ENCODE peak calls at places on chromosomes 6 and 20, in five cellular contexts. One of them, this sample, is unnamed.
A peak's percentile ranks its signal among the peaks of the same experiment; 100 is the strongest.

GRCh38 chr6:6376845-6377244 is 56.4 kb upstream of the F13A1 start:
- DNase-seq in left ventricle myocardium inferior: no peak
- DNase-seq in H9: no peak
- DNase-seq in testis: no peak
- DNase-seq in AG09319: no peak
- DNase-seq in this sample: no peak

GRCh38 chr6:77173472-77174074 is 289.7 kb downstream of the HTR1B start:
- DNase-seq in left ventricle myocardium inferior: no peak
- DNase-seq in H9: peak; percentile 72
- DNase-seq in testis: peak; percentile 25
- DNase-seq in AG09319: no peak
- DNase-seq in this sample: peak; percentile 81

GRCh38 chr6:126198581-126198980 is 141.3 kb upstream of the CENPW start:
- DNase-seq in left ventricle myocardium inferior: no peak
- DNase-seq in H9: no peak
- DNase-seq in testis: no peak
- DNase-seq in AG09319: no peak
- DNase-seq in this sample: no peak

GRCh38 chr6:138036955-138037592 is 70.1 kb downstream of the PERP start:
- DNase-seq in left ventricle myocardium inferior: no peak
- DNase-seq in H9: no peak
- DNase-seq in testis: no peak
- DNase-seq in AG09319: no peak
- DNase-seq in this sample: no peak

GRCh38 chr20:33192912-33193501 is 24.1 kb upstream of the BPIFA3 start:
- DNase-seq in left ventricle myocardium inferior: no peak
- DNase-seq in H9: no peak
- DNase-seq in testis: no peak
- DNase-seq in AG09319: no peak
- DNase-seq in this sample: peak; percentile 56

GRCh38 chr6:122428781-122429180 is 29.3 kb downstream of the HSF2 start:
- DNase-seq in left ventricle myocardium inferior: no peak
- DNase-seq in H9: no peak
- DNase-seq in testis: no peak
- DNase-seq in AG09319: no peak
- DNase-seq in this sample: no peak

GRCh38 chr20:5749512-5750490 is at the start of gene SHLD1:
- DNase-seq in left ventricle myocardium inferior: peak; percentile 82
- DNase-seq in H9: peak; percentile 88
- DNase-seq in testis: peak; percentile 91
- DNase-seq in AG09319: peak; percentile 70
- DNase-seq in this sample: peak; percentile 93

GRCh38 chr20:57380081-57380750 is 11.0 kb upstream of the RBM38 start:
- DNase-seq in left ventricle myocardium inferior: no peak
- DNase-seq in H9: no peak
- DNase-seq in testis: no peak
- DNase-seq in AG09319: no peak
- DNase-seq in this sample: no peak

GRCh38 chr6:121711472-121711871 is 276.0 kb downstream of the GJA1 start:
- DNase-seq in left ventricle myocardium inferior: no peak
- DNase-seq in H9: no peak
- DNase-seq in testis: no peak
- DNase-seq in AG09319: no peak
- DNase-seq in this sample: no peak

GRCh38 chr6:163635731-163636344 is 221.3 kb downstream of the QKI start:
- DNase-seq in left ventricle myocardium inferior: no peak
- DNase-seq in H9: no peak
- DNase-seq in testis: no peak
- DNase-seq in AG09319: no peak
- DNase-seq in this sample: no peak

GRCh38 chr6:133187114-133187513 is 54.0 kb upstream of the EYA4 start:
- DNase-seq in left ventricle myocardium inferior: no peak
- DNase-seq in H9: no peak
- DNase-seq in testis: no peak
- DNase-seq in AG09319: no peak
- DNase-seq in this sample: no peak

GRCh38 chr6:4655196-4656025 is 120.8 kb upstream of the CDYL start:
- DNase-seq in left ventricle myocardium inferior: no peak
- DNase-seq in H9: no peak
- DNase-seq in testis: no peak
- DNase-seq in AG09319: no peak
- DNase-seq in this sample: no peak

GRCh38 chr20:6863355-6863754 is 95.9 kb downstream of the BMP2 start:
- DNase-seq in left ventricle myocardium inferior: no peak
- DNase-seq in H9: no peak
- DNase-seq in testis: no peak
- DNase-seq in AG09319: no peak
- DNase-seq in this sample: no peak

GRCh38 chr20:38833857-38834164 is 28.3 kb downstream of the PPP1R16B start:
- DNase-seq in left ventricle myocardium inferior: no peak
- DNase-seq in H9: no peak
- DNase-seq in testis: no peak
- DNase-seq in AG09319: no peak
- DNase-seq in this sample: no peak

GRCh38 chr20:3815703-3816315 is 4.5 kb upstream of the AP5S1 start:
- DNase-seq in left ventricle myocardium inferior: no peak
- DNase-seq in H9: no peak
- DNase-seq in testis: no peak
- DNase-seq in AG09319: no peak
- DNase-seq in this sample: no peak

GRCh38 chr6:127301199-127301700 is 34.6 kb downstream of the RNF146 start:
- DNase-seq in left ventricle myocardium inferior: no peak
- DNase-seq in H9: no peak
- DNase-seq in testis: no peak
- DNase-seq in AG09319: no peak
- DNase-seq in this sample: no peak

GRCh38 chr6:21382821-21383455 is 210.6 kb upstream of the SOX4 start:
- DNase-seq in left ventricle myocardium inferior: no peak
- DNase-seq in H9: no peak
- DNase-seq in testis: no peak
- DNase-seq in AG09319: no peak
- DNase-seq in this sample: peak; percentile 45

GRCh38 chr6:144007779-144008500 is at the start of gene PLAGL1:
- DNase-seq in left ventricle myocardium inferior: peak; percentile 72
- DNase-seq in H9: peak; percentile 35
- DNase-seq in testis: peak; percentile 76
- DNase-seq in AG09319: peak; percentile 31
- DNase-seq in this sample: peak; percentile 78

GRCh38 chr6:118876201-118876600 is 17.8 kb upstream of the ASF1A start:
- DNase-seq in left ventricle myocardium inferior: no peak
- DNase-seq in H9: no peak
- DNase-seq in testis: no peak
- DNase-seq in AG09319: no peak
- DNase-seq in this sample: no peak

GRCh38 chr6:14091329-14091978 is 26.1 kb upstream of the CD83 start:
- DNase-seq in left ventricle myocardium inferior: no peak
- DNase-seq in H9: no peak
- DNase-seq in testis: no peak
- DNase-seq in AG09319: no peak
- DNase-seq in this sample: no peak

GRCh38 chr6:7411328-7411727 is 21.7 kb downstream of the RIOK1 start:
- DNase-seq in left ventricle myocardium inferior: no peak
- DNase-seq in H9: no peak
- DNase-seq in testis: no peak
- DNase-seq in AG09319: no peak
- DNase-seq in this sample: no peak

GRCh38 chr6:7414811-7415210 is 25.2 kb downstream of the RIOK1 start:
- DNase-seq in left ventricle myocardium inferior: no peak
- DNase-seq in H9: no peak
- DNase-seq in testis: no peak
- DNase-seq in AG09319: peak; percentile 37
- DNase-seq in this sample: no peak

GRCh38 chr6:7409740-7410139 is 20.1 kb downstream of the RIOK1 start:
- DNase-seq in left ventricle myocardium inferior: no peak
- DNase-seq in H9: no peak
- DNase-seq in testis: no peak
- DNase-seq in AG09319: no peak
- DNase-seq in this sample: no peak

GRCh38 chr6:7413151-7413823 is 23.7 kb downstream of the RIOK1 start:
- DNase-seq in left ventricle myocardium inferior: no peak
- DNase-seq in H9: no peak
- DNase-seq in testis: no peak
- DNase-seq in AG09319: no peak
- DNase-seq in this sample: no peak

GRCh38 chr6:7410801-7411200 is 21.2 kb downstream of the RIOK1 start:
- DNase-seq in left ventricle myocardium inferior: no peak
- DNase-seq in H9: no peak
- DNase-seq in testis: no peak
- DNase-seq in AG09319: no peak
- DNase-seq in this sample: no peak
- TF ChIP-seq CTCF in left ventricle myocardium inferior: no peak
- TF ChIP-seq CTCF in H9: no peak
- TF ChIP-seq CTCF in testis: no peak
- TF ChIP-seq CTCF in AG09319: no peak
- TF ChIP-seq CTCF in this sample: no peak

GRCh38 chr6:146347090-146347489 is 196.5 kb upstream of the RAB32 start:
- DNase-seq in left ventricle myocardium inferior: no peak
- DNase-seq in H9: no peak
- DNase-seq in testis: no peak
- DNase-seq in AG09319: no peak
- DNase-seq in this sample: no peak

GRCh38 chr6:146339716-146340115 is 203.9 kb upstream of the RAB32 start:
- DNase-seq in left ventricle myocardium inferior: no peak
- DNase-seq in H9: no peak
- DNase-seq in testis: no peak
- DNase-seq in AG09319: no peak
- DNase-seq in this sample: no peak

GRCh38 chr6:146337376-146337775 is 206.3 kb upstream of the RAB32 start:
- DNase-seq in left ventricle myocardium inferior: no peak
- DNase-seq in H9: no peak
- DNase-seq in testis: no peak
- DNase-seq in AG09319: no peak
- DNase-seq in this sample: no peak

GRCh38 chr6:146345582-146345981 is 198.1 kb upstream of the RAB32 start:
- DNase-seq in left ventricle myocardium inferior: no peak
- DNase-seq in H9: no peak
- DNase-seq in testis: no peak
- DNase-seq in AG09319: no peak
- DNase-seq in this sample: peak; percentile 38

DNA sequence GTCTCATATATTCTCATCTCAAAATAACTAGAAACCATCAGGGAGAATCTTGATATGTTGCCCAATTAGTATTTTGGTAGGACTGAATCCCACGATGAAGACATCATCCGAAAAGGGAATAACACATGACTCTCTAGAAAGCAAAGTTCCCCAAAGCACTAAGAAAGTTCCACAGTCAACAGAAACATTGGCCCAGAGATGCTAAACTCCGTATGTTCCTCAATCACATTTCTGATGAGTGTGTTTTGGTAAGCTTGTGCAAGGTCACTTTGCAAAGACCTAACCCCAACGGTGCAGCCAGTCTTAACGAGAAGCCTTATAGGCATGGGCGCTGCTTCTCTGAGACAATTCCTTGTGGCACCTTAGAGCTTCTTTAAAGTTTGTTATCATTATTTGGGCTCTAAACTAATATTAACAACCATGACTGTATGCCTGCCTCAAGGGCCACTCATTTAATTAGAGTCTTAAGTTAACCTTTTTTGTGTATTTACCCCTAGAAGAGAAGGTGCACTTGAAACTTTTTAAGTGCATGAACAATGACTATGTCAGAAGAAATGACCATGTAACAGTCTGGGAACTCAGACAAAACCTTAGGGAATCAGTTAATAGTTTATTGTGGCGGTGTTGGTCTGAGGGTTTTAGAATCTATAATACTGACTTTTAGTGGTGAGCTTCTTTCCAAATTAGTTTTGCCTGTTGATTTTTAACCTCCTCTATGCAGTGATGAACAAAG is 202.0 kb upstream of the RAB32 start:
- DNase-seq in left ventricle myocardium inferior: no peak
- DNase-seq in H9: no peak
- DNase-seq in testis: no peak
- DNase-seq in AG09319: no peak
- DNase-seq in this sample: no peak
- TF ChIP-seq CTCF in left ventricle myocardium inferior: no peak
- TF ChIP-seq CTCF in H9: no peak
- TF ChIP-seq CTCF in testis: no peak
- TF ChIP-seq CTCF in AG09319: no peak
- TF ChIP-seq CTCF in this sample: no peak

DNA sequence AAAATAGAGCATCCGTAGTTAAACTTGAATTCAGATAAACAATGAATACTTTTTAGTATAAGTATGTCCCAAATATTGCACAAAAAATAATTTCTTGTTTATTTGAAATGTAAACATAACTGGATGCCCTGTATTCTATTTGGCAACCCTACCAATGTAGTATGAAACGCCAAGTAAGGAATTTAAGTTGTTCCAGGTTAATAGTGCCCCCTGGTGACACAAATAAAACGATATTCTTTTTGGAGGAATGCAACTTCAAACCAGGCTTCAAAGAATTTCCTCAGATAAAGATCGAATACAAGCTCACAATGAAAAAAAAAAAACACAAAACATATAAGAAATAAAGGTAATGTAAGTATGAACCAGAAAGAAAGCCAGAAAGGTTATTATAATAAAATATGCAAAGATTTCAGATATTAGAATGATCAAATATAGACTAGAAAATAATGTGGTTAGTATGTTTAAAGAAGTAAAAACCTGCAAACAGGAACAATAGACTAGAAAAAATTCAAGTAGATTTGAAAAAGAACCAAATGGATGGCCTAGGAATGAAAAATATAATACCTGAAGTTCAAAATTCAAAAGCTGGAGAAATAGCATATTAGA is 18.4 kb upstream of the AKAP7 start:
- DNase-seq in left ventricle myocardium inferior: no peak
- DNase-seq in H9: no peak
- DNase-seq in testis: no peak
- DNase-seq in AG09319: no peak
- DNase-seq in this sample: no peak
- TF ChIP-seq CTCF in left ventricle myocardium inferior: peak; percentile 62
- TF ChIP-seq CTCF in H9: peak; percentile 68
- TF ChIP-seq CTCF in testis: peak; percentile 55
- TF ChIP-seq CTCF in AG09319: peak; percentile 33
- TF ChIP-seq CTCF in this sample: peak; percentile 75

DNA sequence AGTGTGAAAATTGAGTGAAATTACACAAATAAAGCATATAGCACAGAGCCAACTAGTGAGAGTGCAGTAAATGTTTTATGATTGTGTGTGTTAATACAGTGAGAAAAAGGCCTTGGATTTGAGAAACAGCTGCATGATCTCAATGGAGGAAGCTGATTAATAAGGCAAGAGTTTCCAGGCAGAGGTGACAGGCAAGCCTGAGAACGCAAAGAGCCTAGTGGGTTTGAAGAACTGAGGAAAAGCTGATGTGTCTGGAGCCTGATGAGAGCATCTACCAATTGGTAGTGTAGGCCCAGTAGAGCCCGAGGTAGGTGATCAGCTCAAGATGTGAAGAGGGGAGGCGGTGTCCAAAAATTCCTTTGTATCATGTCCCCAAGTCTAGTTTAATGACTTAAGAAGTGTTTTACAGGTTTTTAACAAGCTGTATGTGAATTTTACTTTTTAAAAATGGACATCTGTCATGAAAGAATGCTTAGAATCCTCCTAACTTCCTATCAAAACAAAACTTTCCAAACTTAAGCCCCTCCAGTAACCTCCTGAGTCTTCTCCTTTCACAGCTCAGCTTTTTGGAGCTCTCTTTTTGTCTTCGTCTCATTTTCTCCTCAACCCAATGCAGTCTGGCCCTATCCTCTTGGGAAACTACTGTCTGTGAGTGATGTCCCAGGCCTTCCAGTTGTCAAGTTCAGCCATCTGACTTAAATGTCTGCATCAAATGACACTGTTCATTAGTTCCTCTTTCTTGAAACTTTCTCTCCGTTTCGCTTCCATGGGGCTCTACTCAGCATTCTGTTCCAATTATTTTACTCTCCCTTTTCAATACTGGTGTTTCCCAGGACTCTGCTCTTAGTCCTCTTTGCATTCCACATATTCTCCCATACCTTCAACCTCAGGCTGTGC is 1.2 kb downstream of the CDC40 start:
- DNase-seq in left ventricle myocardium inferior: no peak
- DNase-seq in H9: no peak
- DNase-seq in testis: no peak
- DNase-seq in AG09319: no peak
- DNase-seq in this sample: no peak
- TF ChIP-seq CTCF in left ventricle myocardium inferior: no peak
- TF ChIP-seq CTCF in H9: no peak
- TF ChIP-seq CTCF in testis: no peak
- TF ChIP-seq CTCF in AG09319: no peak
- TF ChIP-seq CTCF in this sample: no peak